ENCODE peak calls at places on chromosomes 16 and 17, in seven cellular contexts. C is astrocyte of the hippocampus, R is NCI-H2081 treated with DMSO at 0.1 percent for 48 hours, J is NCI-H774, D is NCI-H460, Q is omental fat pad, E is WTC11. P is an unnamed sample.

GRCh38 chr17:752620-753219 is 656 bp upstream of the GEMIN4 start:
- DNase-seq in J (no peak), C (peak), R (no peak), E (peak), D (no peak), Q (no peak), P (no peak)

GRCh38 chr17:63573634-63574033 is 23.4 kb downstream of the DCAF7 start:
- DNase-seq in C (peak), Q (no peak), J (no peak), R (no peak), E (peak), D (no peak), P (no peak)

GRCh38 chr16:28496844-28497243 is 2.4 kb downstream of the APOBR start:
- DNase-seq in D (no peak), C (no peak), R (no peak), Q (no peak), J (no peak), E (no peak), P (no peak)

GRCh38 chr16:426115-426905 is 861 bp downstream of the RAB11FIP3 start:
- DNase-seq in Q (no peak), J (no peak), C (peak), R (no peak), D (no peak), E (peak), P (no peak)

GRCh38 chr17:32222621-32223020 is 43.0 kb upstream of the RHBDL3 start:
- DNase-seq in C (peak), R (no peak), E (no peak), J (no peak), D (no peak), Q (no peak), P (no peak)

GRCh38 chr17:63826468-63827001 is 696 bp upstream of the PSMC5 start:
- DNase-seq in Q (no peak), J (no peak), D (no peak), C (peak), E (no peak), R (no peak), P (no peak)

GRCh38 chr16:67181346-67181745 is 2.4 kb downstream of the MATCAP1 start:
- DNase-seq in R (no peak), J (no peak), E (no peak), D (no peak), Q (no peak), C (peak), P (no peak)

GRCh38 chr17:42784361-42784760 is 4.0 kb downstream of the WNK4 start:
- DNase-seq in C (peak), J (no peak), Q (no peak), D (no peak), E (no peak), R (no peak), P (no peak)

GRCh38 chr16:58393138-58393504 is 850 bp downstream of the GINS3 start:
- DNase-seq in Q (no peak), C (no peak), D (peak), R (no peak), E (no peak), J (no peak), P (no peak)

GRCh38 chr17:17004251-17004996 is 32.5 kb upstream of the TNFRSF13B start:
- DNase-seq in D (no peak), J (no peak), R (no peak), E (no peak), Q (no peak), C (no peak), P (no peak)

GRCh38 chr17:44979426-44980273 is 11.5 kb upstream of the C1QL1 start:
- DNase-seq in Q (no peak), D (no peak), J (no peak), C (no peak), R (no peak), E (no peak), P (no peak)

GRCh38 chr16:83653785-83654184 is 154.0 kb upstream of the HSBP1 start:
- DNase-seq in R (no peak), E (no peak), C (peak), D (no peak), Q (no peak), J (no peak), P (no peak)

GRCh38 chr17:13269196-13269595 is 251.4 kb upstream of the ELAC2 start:
- DNase-seq in J (no peak), R (no peak), C (no peak), D (no peak), E (no peak), Q (no peak), P (no peak)